ENCODE peak calls at places on chromosomes 6 and 20, in five cellular contexts. O, K, J, Q and Z are unnamed samples.

GRCh38 chr6:15391500-15391899 is 145.6 kb downstream of the JARID2 start:
- DNase-seq in Q (no peak), J (peak; percentile 39), O (no peak), K (no peak), Z (no peak)

GRCh38 chr6:39887692-39888450 is 46.4 kb downstream of the MOCS1 start:
- DNase-seq in Q (peak; percentile 72), K (peak; percentile 80), O (peak; percentile 98), J (no peak), Z (no peak)

GRCh38 chr20:49951160-49951559 is 15.0 kb downstream of the RNF114 start:
- DNase-seq in Q (no peak), O (peak; percentile 73), J (no peak), K (no peak), Z (no peak)

GRCh38 chr6:137001287-137001976 is 43.3 kb downstream of the IL20RA start:
- DNase-seq in K (no peak), Q (no peak), O (peak; percentile 58), J (no peak), Z (no peak)

GRCh38 chr6:87698618-87699017 is 3.4 kb downstream of the AKIRIN2 start:
- DNase-seq in O (no peak), K (no peak), J (no peak), Q (no peak), Z (peak; percentile 7)

GRCh38 chr6:10309826-10310405 is 105.0 kb downstream of the TFAP2A start:
- DNase-seq in K (no peak), J (no peak), Q (no peak), O (no peak), Z (no peak)

GRCh38 chr20:44362466-44362940 is 7.0 kb downstream of the HNF4A start:
- DNase-seq in K (no peak), O (no peak), Q (no peak), J (no peak), Z (no peak)

GRCh38 chr6:168827484-168827883 is 386.5 kb downstream of the SMOC2 start:
- DNase-seq in J (no peak), Q (no peak), O (no peak), K (no peak), Z (no peak)

GRCh38 chr6:159071843-159072769 is 27.3 kb upstream of the TAGAP start:
- DNase-seq in Q (no peak), O (no peak), J (no peak), K (no peak), Z (no peak)

GRCh38 chr6:160110724-160111123 is 10.9 kb upstream of the SLC22A1 start:
- DNase-seq in O (no peak), J (no peak), Q (no peak), K (no peak), Z (no peak)